ENCODE peak calls at places on chromosome 17, in eight cellular contexts. C, H, B, E, N, X, L and O are unnamed samples. For H3K27me3, the result is how much of the 10 kb centered on the place peaks cover.

GRCh38 chr17:50129303-50129945 is 536 bp downstream of the SAMD14 start:
- DNase-seq in N (no peak), X (peak), H (no peak), C (no peak), E (no peak), L (no peak), B (no peak), O (no peak)

GRCh38 chr17:50269477-50270429 is 4.5 kb upstream of the TMEM92 start:
- DNase-seq in N (peak), H (peak), X (peak), C (peak), B (peak), E (peak), L (peak), O (no peak)

GRCh38 chr17:44840936-44841335 is 6.7 kb upstream of the HIGD1B start:
- DNase-seq in X (no peak), L (no peak), E (no peak), C (no peak), N (no peak), H (no peak), B (no peak), O (no peak)

GRCh38 chr17:82907797-82908261 is 68.0 kb upstream of the ZNF750 start:
- DNase-seq in X (no peak), H (no peak), N (no peak), L (no peak), E (no peak), B (no peak), C (no peak), O (no peak)

GRCh38 chr17:51540151-51540550 is 279.8 kb downstream of the UTP18 start:
- DNase-seq in C (no peak), E (no peak), H (no peak), X (peak), B (no peak), L (no peak), N (peak), O (no peak)

GRCh38 chr17:1532836-1533602 is 16.6 kb upstream of the INPP5K start:
- DNase-seq in N (peak), L (no peak), C (no peak), X (peak), B (no peak), H (no peak), E (no peak), O (no peak)

GRCh38 chr17:21397341-21398050 is 21.3 kb downstream of the KCNJ12 start:
- DNase-seq in H (no peak), B (no peak), E (no peak), L (no peak), C (peak), N (no peak), X (no peak), O (no peak)

GRCh38 chr17:32489320-32490100 is 2.7 kb downstream of the CDK5R1 start:
- DNase-seq in E (no peak), L (no peak), H (no peak), C (no peak), N (no peak), X (no peak), B (peak), O (no peak)

GRCh38 chr17:45973099-45973838 is 25.8 kb upstream of the STH start:
- DNase-seq in N (no peak), B (peak), L (peak), X (no peak), E (peak), H (peak), C (peak), O (no peak)

GRCh38 chr17:80441133-80441578 is 26.2 kb downstream of the ENDOV start:
- DNase-seq in H (no peak), E (no peak), X (peak), B (no peak), C (no peak), N (peak), L (no peak), O (no peak)

GRCh38 chr17:80261895-80262279 is 1.2 kb downstream of the RNF213 start:
- DNase-seq in B (no peak), X (no peak), C (no peak), N (no peak), E (no peak), L (no peak), H (no peak), O (no peak)

GRCh38 chr17:13761221-13761620 is 159.5 kb upstream of the HS3ST3A1 start:
- DNase-seq in X (no peak), B (no peak), C (no peak), N (no peak), H (no peak), E (no peak), L (no peak), O (no peak)

GRCh38 chr17:50267074-50267841 is 7.0 kb upstream of the TMEM92 start:
- DNase-seq in X (no peak), N (no peak), B (peak), E (no peak), L (peak), C (peak), H (no peak), O (no peak)

GRCh38 chr17:80119271-80119791 is 17.9 kb downstream of the GAA start:
- DNase-seq in X (no peak), C (peak), H (no peak), L (no peak), B (peak), E (no peak), N (no peak), O (no peak)

GRCh38 chr17:19017804-19018599 is 13.4 kb upstream of the FAM83G start:
- DNase-seq in H (no peak), N (no peak), B (no peak), E (no peak), X (no peak), L (peak), C (no peak), O (no peak)

GRCh38 chr17:81192386-81193050 is 26.5 kb upstream of the AATK start:
- DNase-seq in C (no peak), X (no peak), E (no peak), N (no peak), L (no peak), H (no peak), B (no peak), O (no peak)

GRCh38 chr17:37506678-37507077 is 17.0 kb downstream of the DUSP14 start:
- DNase-seq in B (no peak), X (peak), H (no peak), E (no peak), L (no peak), N (peak), C (no peak), O (no peak)

GRCh38 chr17:41796066-41796895 is 9.8 kb upstream of the JUP start:
- DNase-seq in L (no peak), C (no peak), B (no peak), H (no peak), X (no peak), N (peak), E (no peak), O (no peak)

GRCh38 chr17:63191610-63192009 is 225.6 kb downstream of the TANC2 start:
- DNase-seq in E (no peak), X (no peak), L (peak), B (no peak), N (no peak), H (no peak), C (no peak), O (no peak)

GRCh38 chr17:57862410-57862989 is 12.7 kb upstream of the MRPS23 start:
- DNase-seq in B (peak), L (no peak), C (no peak), E (no peak), N (no peak), H (no peak), X (peak), O (no peak)

GRCh38 chr17:13346081-13346533 is 255.6 kb downstream of the HS3ST3A1 start:
- DNase-seq in N (peak), L (no peak), X (peak), E (no peak), C (no peak), B (no peak), H (no peak), O (no peak)

GRCh38 chr17:45790296-45790922 is 6.3 kb downstream of the CRHR1 start:
- DNase-seq in B (no peak), N (no peak), C (no peak), X (no peak), E (no peak), H (peak), L (no peak), O (no peak)

GRCh38 chr17:80415626-80416042 is 667 bp downstream of the ENDOV start:
- DNase-seq in L (no peak), H (no peak), N (no peak), C (no peak), B (no peak), E (no peak), X (no peak), O (no peak)

GRCh38 chr17:68871447-68871846 is 83.7 kb downstream of the ABCA8 start:
- DNase-seq in B (no peak), E (no peak), C (no peak), N (no peak), X (no peak), L (no peak), H (no peak), O (no peak)

GRCh38 chr17:50394711-50395110 is 2.6 kb downstream of the LRRC59 start:
- DNase-seq in C (no peak), N (peak), X (no peak), B (no peak), H (no peak), L (no peak), E (no peak), O (no peak)

GRCh38 chr17:16027708-16028584 is 28.3 kb downstream of the TTC19 start:
- DNase-seq in X (no peak), L (no peak), H (no peak), B (no peak), N (peak), C (no peak), E (no peak), O (no peak)

GRCh38 chr17:69466905-69467630 is 52.6 kb downstream of the MAP2K6 start:
- DNase-seq in H (no peak), L (no peak), C (no peak), X (peak), E (no peak), N (no peak), B (no peak), O (no peak)

GRCh38 chr17:45246861-45247428 is 14.9 kb downstream of the SPATA32 start:
- DNase-seq in H (no peak), E (no peak), C (no peak), X (peak), B (no peak), L (no peak), N (peak), O (no peak)

GRCh38 chr17:40953876-40954275 is 12.9 kb downstream of the KRT39 start:
- DNase-seq in B (no peak), C (no peak), N (no peak), X (no peak), E (no peak), L (no peak), H (peak), O (no peak)

DNA sequence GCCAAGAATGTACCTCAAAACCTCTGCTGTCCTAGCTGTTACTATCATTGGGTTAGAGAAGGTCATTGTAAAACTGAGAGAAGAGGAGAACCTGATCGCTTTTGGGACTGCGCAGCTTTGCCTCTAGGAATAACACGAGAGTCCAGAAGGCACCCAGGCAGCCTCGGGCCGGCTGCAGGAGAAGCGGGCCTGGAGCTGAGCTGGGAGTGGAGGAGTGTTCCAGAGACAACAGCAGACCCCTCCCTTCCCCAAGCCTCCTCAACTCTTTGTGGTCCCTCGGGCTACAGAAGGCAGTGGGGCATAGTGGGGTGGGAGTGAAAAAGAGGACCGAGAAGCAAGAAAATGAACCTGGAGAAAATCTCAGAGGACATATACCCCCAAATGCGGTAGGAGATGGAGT is 13.1 kb upstream of the HOXB2 start:
- DNase-seq in H (no peak), E (no peak), X (no peak), L (no peak), N (no peak), B (no peak), C (peak), O (no peak)
- H3K27ac ChIP-seq in H (peak), E (peak), X (no peak), L (peak), N (peak), B (peak), C (peak), O (peak)

GRCh38 chr17:77995146-77995852 is 36.8 kb downstream of the TNRC6C start:
- DNase-seq in E (no peak), C (no peak), B (no peak), L (no peak), X (no peak), H (no peak), N (no peak), O (no peak)
- H3K27me3 ChIP-seq in E (under half), C (under half), B (under half), L (under half), X (under half), H (under half), N (under half), O (under half)

DNA sequence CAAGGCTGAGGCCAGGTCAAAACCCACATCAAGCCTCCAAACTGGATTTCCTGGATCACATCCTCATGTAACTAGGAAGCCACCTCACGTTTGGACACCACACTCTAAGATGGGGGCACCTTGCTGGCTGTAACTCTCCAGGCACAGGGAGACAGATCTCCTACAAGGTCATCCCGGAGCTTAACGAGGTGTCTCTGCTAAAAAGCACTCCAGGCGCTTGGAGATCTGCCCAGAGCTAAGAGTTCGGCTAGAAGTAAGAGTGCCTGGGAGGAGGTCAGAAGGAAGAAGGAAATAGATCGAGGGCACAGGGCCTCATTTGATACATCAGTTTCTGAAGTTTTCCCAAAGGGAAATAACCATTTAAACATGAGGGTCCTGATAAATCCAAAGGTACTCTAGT is 15.9 kb downstream of the PSMB3 start:
- DNase-seq in L (no peak), B (no peak), C (no peak), X (no peak), N (no peak), E (no peak), H (no peak), O (no peak)
- TF ChIP-seq POLR2AphosphoS5 in L (no peak), B (no peak), C (no peak), X (no peak), N (no peak), E (no peak), H (no peak), O (no peak)

DNA sequence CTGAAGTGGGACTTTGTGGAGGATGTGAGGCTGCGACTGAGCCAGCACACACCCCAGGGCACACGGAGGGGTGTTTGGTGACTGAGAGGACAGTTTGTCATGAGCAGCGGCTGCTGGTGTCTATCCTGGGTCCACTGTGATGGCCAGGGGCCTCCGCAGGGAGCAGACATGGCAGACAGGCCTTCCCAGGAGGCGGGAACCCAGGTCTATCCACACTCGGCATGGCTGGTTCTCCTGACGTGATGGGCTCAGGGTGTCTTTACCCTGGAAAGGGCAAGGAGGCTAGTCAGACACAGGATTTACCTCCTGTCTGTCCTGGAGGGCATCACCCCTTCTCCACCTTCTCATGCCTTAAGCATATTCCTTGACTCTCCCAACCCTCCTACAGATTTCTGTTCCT is 671 bp upstream of the CD300C start:
- DNase-seq in E (no peak), H (no peak), N (no peak), X (no peak), L (no peak), C (no peak), B (no peak), O (no peak)
- H3K27ac ChIP-seq in E (no peak), H (no peak), N (no peak), X (no peak), L (no peak), C (no peak), B (no peak), O (no peak)

GRCh38 chr17:8125196-8125946 is 1.5 kb upstream of the HES7 start:
- DNase-seq in C (peak), L (peak), X (peak), B (peak), E (peak), N (peak), H (peak), O (peak)
- H3K27me3 ChIP-seq in C (half or more), L (half or more), X (half or more), B (under half), E (under half), N (under half), H (under half), O (under half)

GRCh38 chr17:75542184-75542583 is 16.7 kb downstream of the LLGL2 start:
- DNase-seq in N (no peak), H (no peak), X (no peak), E (peak), C (no peak), B (no peak), L (peak), O (no peak)
- TF ChIP-seq POLR2AphosphoS5 in N (no peak), H (no peak), X (no peak), E (no peak), C (no peak), B (no peak), L (peak), O (no peak)

DNA sequence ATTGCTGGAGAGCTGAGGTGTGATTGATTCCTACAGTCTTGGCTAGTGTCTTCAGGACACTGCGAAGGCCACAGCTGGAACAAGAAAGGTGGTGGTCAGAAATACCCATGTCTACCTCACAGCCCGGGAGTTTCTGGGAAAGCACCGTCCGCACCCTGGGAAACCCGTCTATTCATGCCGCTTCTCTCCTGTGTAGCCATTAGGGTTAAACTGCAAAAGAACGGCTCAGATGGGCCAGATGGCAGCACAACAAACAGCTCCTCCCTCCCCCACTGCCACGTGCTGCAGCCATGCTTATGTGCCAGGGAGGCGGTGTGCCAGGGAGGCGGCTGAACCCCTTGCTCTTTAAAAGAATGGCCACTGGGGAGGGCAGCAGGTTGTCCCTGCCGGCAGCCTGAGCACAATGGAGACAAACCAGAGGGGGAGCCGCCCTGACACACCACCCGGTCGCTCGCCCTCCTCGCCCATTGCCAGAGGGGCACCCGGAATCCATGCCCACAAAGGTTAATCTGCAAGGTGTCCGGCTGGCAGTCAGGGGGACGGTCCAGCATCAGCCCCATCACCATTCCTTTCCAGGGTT is 65.2 kb downstream of the CYTH1 start:
- DNase-seq in H (peak), E (peak), B (peak), L (peak), C (peak), N (no peak), X (peak), O (no peak)
- H3K27ac ChIP-seq in H (peak), E (peak), B (peak), L (peak), C (peak), N (no peak), X (peak), O (peak)